ENCODE peak calls at places on chromosomes 13 and 19, in five cellular contexts. H is SK-N-SH, R is K562, K is GM12878, V is HepG2. X is an unnamed sample.

GRCh38 chr13:111482806-111483620 is 162.6 kb downstream of the TEX29 start:
- DNase-seq in R (no peak), H (no peak), K (no peak), V (no peak), X (no peak)

GRCh38 chr13:98240974-98241373 is 63.9 kb upstream of the RNF113B start:
- DNase-seq in H (no peak), V (no peak), K (no peak), R (no peak), X (no peak)

GRCh38 chr19:12793290-12794195 is 2.3 kb downstream of the JUNB start:
- DNase-seq in R (peak; percentile 79), H (peak; percentile 93), V (peak; percentile 86), K (peak; percentile 81), X (peak; percentile 92)

GRCh38 chr19:8363803-8364771 is at the start of gene ANGPTL4:
- DNase-seq in H (peak; percentile 86), R (peak; percentile 77), V (no peak), K (no peak), X (peak; percentile 55)

GRCh38 chr13:98565726-98566577 is 11.0 kb downstream of the STK24 start:
- DNase-seq in K (no peak), H (peak; percentile 38), R (no peak), V (no peak), X (no peak)

GRCh38 chr13:48252176-48252575 is 19.2 kb downstream of the ITM2B start:
- DNase-seq in K (no peak), V (no peak), R (no peak), H (no peak), X (no peak)

GRCh38 chr13:73765651-73766384 is 368.4 kb downstream of the KLF12 start:
- DNase-seq in H (peak; percentile 59), V (peak; percentile 75), R (no peak), K (no peak), X (peak; percentile 58)

GRCh38 chr19:43622070-43622469 is 2.6 kb upstream of the ZNF428 start:
- DNase-seq in R (no peak), K (no peak), V (no peak), H (no peak), X (no peak)

GRCh38 chr13:40793339-40793738 is 3.9 kb downstream of the SLC25A15 start:
- DNase-seq in H (no peak), K (no peak), V (no peak), R (no peak), X (no peak)

GRCh38 chr13:80379245-80379644 is 38.3 kb upstream of the SPRY2 start:
- DNase-seq in H (no peak), K (no peak), R (no peak), V (no peak), X (peak; percentile 43)

DNA sequence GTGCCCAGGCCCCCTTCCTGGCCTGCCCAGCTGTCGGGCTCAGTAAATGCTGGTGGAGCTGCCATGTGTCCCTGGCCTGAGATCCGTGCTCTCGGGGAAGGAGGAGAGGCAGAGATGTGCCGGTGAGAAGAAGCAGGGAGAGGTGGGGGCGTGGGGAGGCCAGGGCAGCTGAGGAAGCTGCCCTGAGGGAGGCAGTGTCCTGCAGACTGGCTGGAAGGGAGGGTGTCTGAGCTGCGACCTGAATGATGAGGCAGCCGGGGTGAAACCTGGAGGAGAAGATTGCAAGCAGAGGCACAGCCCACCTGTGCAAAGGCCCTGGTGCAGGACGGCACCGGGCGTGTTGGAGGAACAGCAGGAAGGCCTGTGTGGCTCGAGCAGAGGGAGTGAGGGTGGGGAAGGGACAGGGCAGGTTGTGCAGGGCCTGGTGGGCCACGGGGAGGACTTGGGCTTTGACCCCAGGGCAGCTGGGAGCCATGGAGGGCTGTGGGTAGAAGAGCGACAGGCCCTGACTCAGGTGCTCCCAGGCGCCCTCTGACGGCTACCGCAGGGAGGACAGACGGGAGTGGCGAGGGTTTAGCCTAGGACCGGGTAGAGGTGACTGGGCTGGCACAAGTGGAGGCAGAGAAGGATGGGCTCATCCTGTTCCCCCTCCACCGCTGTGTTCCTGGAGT is 14.0 kb upstream of the CELF5 start:
- DNase-seq in R (peak; percentile 68), H (peak; percentile 90), K (no peak), V (peak; percentile 29), X (no peak)
- H3K9ac ChIP-seq in R (peak overlapping the region; percentile 71), H (no peak overlapping the region), K (no peak overlapping the region), V (no peak overlapping the region), X (no peak overlapping the region)

GRCh38 chr19:19418548-19419260 is 13.2 kb downstream of the GATAD2A start:
- DNase-seq in H (no peak), R (peak; percentile 25), V (no peak), K (no peak), X (no peak)
- H3K4me2 ChIP-seq in H (no peak overlapping the region), R (no peak overlapping the region), V (no peak overlapping the region), K (no peak overlapping the region), X (no peak overlapping the region)

GRCh38 chr19:17946965-17947784 is 14.4 kb downstream of the CCDC124 start:
- DNase-seq in V (peak; percentile 13), K (no peak), H (no peak), R (no peak), X (no peak)
- TF ChIP-seq SMC3 in V (no peak), K (no peak), H (no peak), R (no peak), X (no peak)

DNA sequence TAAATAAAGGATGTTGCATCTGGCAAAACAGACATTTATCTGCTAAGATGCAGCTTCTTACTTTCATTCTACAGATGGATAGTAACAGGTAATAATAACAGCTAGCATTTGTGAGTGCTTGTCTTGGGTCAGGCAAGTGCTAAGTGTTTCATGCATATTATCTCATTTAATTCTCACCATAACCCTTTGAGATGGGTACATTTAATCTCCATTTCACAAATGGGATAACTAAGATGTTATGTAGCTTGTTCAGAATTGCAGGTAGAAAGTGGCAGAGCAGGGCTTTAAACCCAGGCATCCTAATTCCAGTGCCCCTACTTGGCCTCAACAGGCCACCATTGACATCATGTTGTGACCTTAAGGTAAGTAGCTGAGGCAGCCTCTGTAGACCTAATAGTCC is 69.8 kb downstream of the LMO7 start:
- DNase-seq in K (no peak), R (no peak), H (no peak), V (no peak), X (no peak)
- H3K9ac ChIP-seq in K (no peak overlapping the region), R (no peak overlapping the region), H (peak overlapping the region; percentile 4), V (no peak overlapping the region), X (no peak overlapping the region)

GRCh38 chr13:45878966-45879365 is 27.4 kb upstream of the SIAH3 start:
- DNase-seq in H (no peak), V (no peak), R (no peak), K (no peak), X (no peak)

GRCh38 chr13:45885194-45885593 is 33.6 kb upstream of the SIAH3 start:
- DNase-seq in V (no peak), R (no peak), K (no peak), H (no peak), X (no peak)

GRCh38 chr13:45879666-45880065 is 28.1 kb upstream of the SIAH3 start:
- DNase-seq in R (peak; percentile 8), V (peak; percentile 39), H (no peak), K (no peak), X (no peak)

GRCh38 chr13:45880242-45880641 is 28.7 kb upstream of the SIAH3 start:
- DNase-seq in K (no peak), V (no peak), R (no peak), H (no peak), X (no peak)

DNA sequence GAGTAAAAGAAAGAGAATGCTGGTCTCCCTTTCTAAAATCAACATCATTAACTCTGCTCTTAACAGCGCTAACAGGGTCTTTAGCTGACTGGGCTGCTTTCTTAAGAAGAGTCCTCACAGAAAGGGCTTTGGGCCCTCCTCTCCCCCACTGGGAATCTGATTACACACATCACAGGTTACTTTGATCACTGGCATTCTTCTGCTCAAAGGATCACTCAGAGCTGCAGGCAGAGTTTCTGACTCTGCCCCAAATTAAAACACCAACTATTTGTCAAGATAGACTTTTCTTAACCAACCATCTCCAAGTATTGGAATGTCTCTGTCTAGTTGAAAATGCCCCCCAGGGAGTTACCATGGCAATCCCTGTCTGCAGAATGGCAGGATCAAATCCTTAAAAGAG is 31.1 kb upstream of the SIAH3 start:
- DNase-seq in K (no peak), R (no peak), H (no peak), V (no peak), X (no peak)
- H3K4me2 ChIP-seq in K (no peak overlapping the region), R (no peak overlapping the region), H (no peak overlapping the region), V (no peak overlapping the region), X (no peak overlapping the region)

GRCh38 chr19:37845932-37846331 is 60.5 kb downstream of the WDR87 start:
- DNase-seq in H (no peak), V (no peak), K (no peak), R (no peak), X (peak; percentile 24)
- TF ChIP-seq SMC3 in H (no peak), V (no peak), K (no peak), R (no peak), X (no peak)

X was measured in IMR-90.